ENCODE peak calls at places on chromosomes 16 and 17, in five cellular contexts. Z is stomach, R is body of pancreas, M is gastrocnemius medialis, L is ovary. O is an unnamed sample.
A peak's percentile ranks its signal among the peaks of the same experiment; 100 is the strongest.

GRCh38 chr17:41678907-41679739 is 9.6 kb upstream of the EIF1 start:
- DNase-seq in Z (no peak), R (no peak), M (no peak), L (no peak), O (no peak)

GRCh38 chr16:86287641-86288201 is 222.6 kb upstream of the FOXF1 start:
- DNase-seq in Z (no peak), R (no peak), M (no peak), L (no peak), O (no peak)

GRCh38 chr16:66581246-66581952 is 2.1 kb downstream of the CMTM2 start:
- DNase-seq in Z (no peak), R (no peak), M (no peak), L (no peak), O (no peak)

GRCh38 chr17:8060274-8060673 is 21.4 kb downstream of the ALOX15B start:
- DNase-seq in Z (peak; percentile 64), R (peak; percentile 68), M (no peak), L (no peak), O (no peak)

GRCh38 chr17:28365487-28365886 is 488 bp upstream of the SEBOX start:
- DNase-seq in Z (no peak), R (no peak), M (no peak), L (no peak), O (no peak)

GRCh38 chr16:66561381-66562080 is 4.7 kb upstream of the CMTM1 start:
- DNase-seq in Z (no peak), R (no peak), M (no peak), L (no peak), O (no peak)

GRCh38 chr16:88920618-88921602 is 54.5 kb upstream of the PABPN1L start:
- DNase-seq in Z (peak; percentile 58), R (peak; percentile 79), M (no peak), L (peak; percentile 56), O (no peak)

GRCh38 chr16:64094992-64095579 is 1026.8 kb downstream of the CDH11 start:
- DNase-seq in Z (no peak), R (no peak), M (no peak), L (no peak), O (no peak)

GRCh38 chr17:4565209-4566141 is 5.1 kb upstream of the GGT6 start:
- DNase-seq in Z (peak; percentile 72), R (peak; percentile 77), M (peak; percentile 62), L (no peak), O (no peak)

GRCh38 chr16:14418795-14419225 is 211.2 kb downstream of the PARN start:
- DNase-seq in Z (peak; percentile 37), R (peak; percentile 65), M (peak; percentile 56), L (no peak), O (no peak)

GRCh38 chr16:64417711-64418227 is 704.1 kb downstream of the CDH11 start:
- DNase-seq in Z (no peak), R (no peak), M (no peak), L (no peak), O (no peak)

GRCh38 chr16:22868859-22869258 is 54.9 kb downstream of the HS3ST2 start:
- DNase-seq in Z (no peak), R (no peak), M (no peak), L (no peak), O (no peak)

GRCh38 chr17:32769846-32770245 is 107.1 kb downstream of the MYO1D start:
- DNase-seq in Z (no peak), R (no peak), M (no peak), L (no peak), O (no peak)

GRCh38 chr17:73474370-73474988 is 162.7 kb upstream of the CDC42EP4 start:
- DNase-seq in Z (peak; percentile 79), R (peak; percentile 68), M (no peak), L (peak; percentile 30), O (no peak)

GRCh38 chr17:39252788-39253460 is 27.2 kb upstream of the STAC2 start:
- DNase-seq in Z (no peak), R (no peak), M (no peak), L (no peak), O (no peak)

GRCh38 chr17:16492613-16493290 is 759 bp upstream of the LRRC75A start:
- DNase-seq in Z (no peak), R (no peak), M (no peak), L (no peak), O (no peak)

GRCh38 chr17:75854881-75855309 is 240 bp downstream of the WBP2 start:
- DNase-seq in Z (no peak), R (no peak), M (no peak), L (no peak), O (no peak)

GRCh38 chr17:75855310-75856061 is at the start of gene WBP2:
- DNase-seq in Z (peak; percentile 98), R (peak; percentile 99), M (peak; percentile 100), L (peak; percentile 97), O (peak; percentile 97)

GRCh38 chr17:75856062-75856681 is 1.0 kb upstream of the WBP2 start:
- DNase-seq in Z (peak; percentile 33), R (peak; percentile 35), M (no peak), L (no peak), O (no peak)

GRCh38 chr17:75853410-75853809 is 1.7 kb downstream of the WBP2 start:
- DNase-seq in Z (no peak), R (no peak), M (peak; percentile 73), L (no peak), O (no peak)

DNA sequence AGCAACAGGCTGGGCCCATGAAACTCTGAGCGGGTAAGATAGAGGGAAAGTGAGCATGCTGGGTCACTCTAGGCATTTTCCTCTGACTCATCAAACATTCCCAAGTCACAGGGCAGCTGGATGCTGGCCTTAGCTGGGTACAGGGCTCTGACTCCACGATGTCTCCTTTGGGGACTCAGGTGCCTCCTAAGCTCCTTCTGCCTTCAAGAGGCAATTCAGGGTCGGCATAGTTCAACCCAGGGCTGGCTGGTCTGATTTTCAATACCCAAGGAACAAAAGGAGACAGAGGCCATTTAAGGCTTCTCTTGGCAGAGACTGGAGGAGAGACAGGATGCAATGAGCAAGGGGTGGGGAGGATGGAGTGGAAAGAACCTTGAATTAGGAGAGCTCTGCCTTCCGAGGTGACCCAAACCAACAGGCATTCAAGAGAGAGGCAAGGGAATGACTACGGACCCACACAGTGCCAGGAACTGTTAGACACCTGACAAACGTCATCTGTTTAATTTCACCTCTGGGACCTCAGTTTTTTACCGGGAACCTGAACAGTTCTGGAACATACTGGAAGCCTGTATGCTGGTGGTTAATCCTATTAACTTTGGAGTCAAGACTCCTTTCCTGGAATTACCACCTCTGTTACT is 905 bp downstream of the WBP2 start:
- DNase-seq in Z (no peak), R (peak; percentile 64), M (peak; percentile 79), L (no peak), O (no peak)
- H3K4me1 ChIP-seq in Z (peaks cover 56% of the 10 kb centered on the region), R (peaks cover 44% of the 10 kb centered on the region), M (peaks cover 52% of the 10 kb centered on the region), L (peaks cover 8% of the 10 kb centered on the region), O (peaks cover 38% of the 10 kb centered on the region)

GRCh38 chr17:80796430-80796861 is 195.2 kb upstream of the CHMP6 start:
- DNase-seq in Z (no peak), R (no peak), M (no peak), L (no peak), O (no peak)

GRCh38 chr17:80797741-80798594 is 193.7 kb upstream of the CHMP6 start:
- DNase-seq in Z (no peak), R (no peak), M (no peak), L (no peak), O (no peak)

GRCh38 chr17:80800775-80801391 is 190.8 kb upstream of the CHMP6 start:
- DNase-seq in Z (no peak), R (no peak), M (no peak), L (no peak), O (no peak)

GRCh38 chr17:80799553-80800403 is 191.9 kb upstream of the CHMP6 start:
- DNase-seq in Z (no peak), R (no peak), M (no peak), L (no peak), O (no peak)

DNA sequence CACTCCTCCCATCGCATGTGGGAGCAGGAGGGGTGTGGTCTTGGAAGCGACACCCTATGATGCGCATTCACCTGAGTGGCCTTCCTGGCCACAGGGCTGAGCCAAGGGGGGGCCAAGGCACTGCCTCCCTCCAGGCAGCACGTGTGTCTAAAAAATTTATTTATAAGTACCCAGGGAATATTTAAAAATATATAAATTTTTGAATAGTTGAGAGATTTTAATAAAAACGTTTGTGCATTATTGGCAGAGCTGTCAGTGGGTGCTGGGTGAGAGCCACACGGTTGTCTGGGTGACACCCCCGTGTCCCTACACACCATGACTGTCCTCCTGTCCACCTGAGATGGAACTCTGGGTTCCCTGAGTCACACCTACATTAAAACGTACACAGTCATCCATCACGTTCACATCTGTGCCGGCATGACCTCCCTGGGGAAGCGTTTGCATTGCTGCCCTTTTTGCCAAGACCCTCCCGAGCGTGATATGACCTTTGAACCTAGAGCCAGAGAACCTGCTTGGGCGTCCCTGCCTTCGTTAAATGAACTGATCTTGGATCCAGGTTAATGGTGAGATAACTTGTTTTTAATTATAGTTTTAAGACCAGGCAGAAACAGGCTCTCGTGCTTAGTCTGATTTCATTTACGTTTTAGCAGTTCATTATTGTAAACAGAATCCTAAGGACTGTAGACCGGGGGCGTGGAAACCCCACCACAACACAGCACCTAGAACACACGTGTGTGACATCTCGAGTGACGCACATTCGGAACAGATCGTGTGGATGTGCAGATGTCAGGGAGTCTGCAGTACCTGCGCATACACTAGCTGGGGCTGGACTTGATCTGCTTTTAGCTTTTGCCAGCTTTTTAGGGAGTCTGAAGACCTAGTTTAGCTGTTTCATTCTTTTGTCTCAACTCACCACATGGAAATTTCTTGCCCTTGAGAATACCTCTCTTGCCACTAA is 192.8 kb upstream of the CHMP6 start:
- DNase-seq in Z (no peak), R (no peak), M (no peak), L (no peak), O (no peak)
- TF ChIP-seq POLR2A in Z (no peak), R (no peak), M (no peak), L (no peak), O (no peak)

DNA sequence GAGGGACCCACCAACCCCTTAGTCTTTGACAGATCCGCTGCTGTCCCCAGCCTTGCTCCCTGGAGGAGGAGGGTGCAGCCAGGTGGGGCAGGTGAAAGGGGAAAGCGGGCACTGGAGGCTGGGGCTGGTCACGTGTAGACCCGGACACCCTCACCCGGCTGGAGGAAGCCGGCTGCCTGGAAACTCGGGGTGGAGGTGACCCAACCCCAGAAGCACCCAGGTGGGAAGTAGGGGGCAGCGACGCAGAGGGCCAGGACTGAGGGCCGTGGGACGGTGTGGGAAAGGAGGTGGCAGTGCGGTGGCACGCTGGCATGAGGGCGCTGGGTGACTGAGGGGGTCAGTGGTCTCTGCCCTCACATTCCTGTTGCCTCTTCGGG is 2.7 kb downstream of the TRAF7 start:
- DNase-seq in Z (no peak), R (no peak), M (no peak), L (no peak), O (no peak)
- H3K4me1 ChIP-seq in Z (peaks cover 90% of the 10 kb centered on the region), R (peaks cover 46% of the 10 kb centered on the region), M (peaks cover 27% of the 10 kb centered on the region), L (peaks cover 21% of the 10 kb centered on the region), O (peaks cover 91% of the 10 kb centered on the region)

DNA sequence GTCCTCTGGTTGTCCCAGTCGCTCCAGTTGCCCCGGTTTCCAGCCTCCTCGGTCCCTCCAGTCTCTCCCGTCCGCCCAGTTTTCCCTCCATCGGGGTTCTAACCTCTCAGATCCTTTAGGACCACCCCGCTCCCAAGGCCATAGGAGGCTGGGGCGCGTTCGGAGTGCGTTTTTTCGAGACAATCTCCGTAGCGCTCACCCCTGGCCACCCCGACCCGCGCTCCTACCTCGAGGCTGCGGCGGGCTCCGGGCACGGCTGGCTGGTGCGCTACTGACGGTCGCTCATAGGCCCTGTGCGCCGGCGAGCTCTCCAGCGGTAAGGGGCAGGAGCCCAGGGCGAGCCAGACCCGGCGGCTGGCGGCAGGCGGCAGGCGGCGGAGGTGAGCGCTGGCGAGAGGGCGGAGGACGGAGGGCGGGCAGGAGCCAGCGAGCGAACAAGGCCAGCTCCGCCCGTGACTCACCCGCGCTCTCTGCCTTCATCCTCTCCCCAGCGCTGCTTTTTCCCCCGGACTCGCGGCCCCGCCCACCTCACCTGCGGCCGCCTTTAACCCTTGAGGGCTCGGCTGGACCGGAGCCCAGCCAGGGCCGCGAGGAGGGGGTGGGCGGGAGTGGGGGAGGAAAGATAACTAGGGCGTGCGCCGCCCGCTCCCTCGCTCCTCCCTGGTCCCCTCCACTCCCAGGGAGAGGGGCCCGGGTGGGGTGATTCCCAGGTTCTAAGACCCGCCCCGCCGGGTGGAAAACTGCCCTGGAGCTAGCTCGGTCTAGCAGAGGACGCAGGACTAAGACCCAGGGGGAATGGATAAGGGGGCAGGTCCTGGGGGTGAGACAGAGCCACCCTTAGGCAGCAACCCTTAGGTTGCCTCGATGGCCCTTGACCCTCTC is at the start of gene SP6:
- DNase-seq in Z (peak; percentile 91), R (peak; percentile 92), M (no peak), L (peak; percentile 68), O (no peak)
- TF ChIP-seq POLR2A in Z (no peak), R (peak; percentile 63), M (no peak), L (no peak), O (no peak)